ENCODE peak calls at places on chromosomes 16 and 17, in four cellular contexts. E, F, K and O are unnamed samples.

GRCh38 chr16:72898216-72898825 is 149.6 kb downstream of the ZFHX3 start:
- DNase-seq in E (no peak), F (no peak), K (no peak), O (no peak)

GRCh38 chr17:27755706-27756466 is 44.4 kb downstream of the NOS2 start:
- DNase-seq in E (no peak), F (no peak), K (no peak), O (no peak)

GRCh38 chr17:55726440-55726839 is 3.8 kb upstream of the TMEM100 start:
- DNase-seq in E (no peak), F (no peak), K (no peak), O (no peak)

GRCh38 chr17:63487014-63487339 is 10.1 kb downstream of the ACE start:
- DNase-seq in E (no peak), F (no peak), K (no peak), O (no peak)

GRCh38 chr17:67993998-67994361 is 2.3 kb downstream of the C17orf58 start:
- DNase-seq in E (no peak), F (peak; percentile 83), K (no peak), O (no peak)

GRCh38 chr17:44878627-44879221 is 20.5 kb downstream of the EFTUD2 start:
- DNase-seq in E (peak; percentile 70), F (peak; percentile 63), K (no peak), O (no peak)

GRCh38 chr17:48645639-48646182 is 19.6 kb upstream of the HOXB9 start:
- DNase-seq in E (no peak), F (no peak), K (no peak), O (no peak)

GRCh38 chr16:87337247-87337646 is 20.1 kb upstream of the C16orf95 start:
- DNase-seq in E (no peak), F (no peak), K (no peak), O (no peak)

GRCh38 chr16:67926181-67926742 is 5.4 kb downstream of the CTRL start:
- DNase-seq in E (peak; percentile 75), F (peak; percentile 93), K (no peak), O (no peak)

GRCh38 chr17:9269350-9270035 is 248.2 kb downstream of the NTN1 start:
- DNase-seq in E (no peak), F (no peak), K (no peak), O (no peak)

GRCh38 chr17:40179923-40180659 is 2.8 kb downstream of the RAPGEFL1 start:
- DNase-seq in E (peak; percentile 76), F (no peak), K (no peak), O (no peak)

GRCh38 chr16:75070055-75070841 is 46.3 kb downstream of the LDHD start:
- DNase-seq in E (no peak), F (no peak), K (no peak), O (no peak)

GRCh38 chr17:80291691-80292487 is 31.2 kb downstream of the RNF213 start:
- DNase-seq in E (no peak), F (no peak), K (no peak), O (no peak)

GRCh38 chr17:65532491-65532890 is 29.0 kb downstream of the AXIN2 start:
- DNase-seq in E (peak; percentile 54), F (peak; percentile 26), K (no peak), O (no peak)